ENCODE peak calls at places on chromosomes 1 and 21, in six cellular contexts. A is H9, Y is IMR-90, J is mesenchymal stem cell, G is H1, B is neuronal stem cell. V is an unnamed sample.

GRCh38 chr1:18913065-18913502 is 10.7 kb upstream of the ALDH4A1 start:
- DNase-seq in A (peak), G (peak), J (peak), B (peak), Y (peak), V (peak)

GRCh38 chr1:167344605-167345385 is 124.1 kb downstream of the POU2F1 start:
- DNase-seq in G (no peak), A (no peak), Y (peak), B (no peak), J (peak), V (no peak)

GRCh38 chr1:200038987-200039848 is 11.7 kb downstream of the NR5A2 start:
- DNase-seq in J (peak), Y (no peak), A (peak), B (peak), G (no peak), V (no peak)

GRCh38 chr1:38073926-38074677 is 27.5 kb upstream of the POU3F1 start:
- DNase-seq in B (no peak), J (no peak), A (no peak), G (no peak), Y (no peak), V (no peak)

GRCh38 chr1:77978293-77978968 is 441 bp downstream of the FUBP1 start:
- DNase-seq in Y (peak), J (peak), A (peak), B (peak), G (peak), V (peak)

GRCh38 chr1:92851729-92852128 is 19.9 kb downstream of the RPL5 start:
- DNase-seq in G (no peak), B (no peak), Y (no peak), A (no peak), J (no peak), V (peak)

GRCh38 chr1:55724551-55725325 is 509.6 kb upstream of the USP24 start:
- DNase-seq in B (no peak), J (peak), Y (peak), G (no peak), A (no peak), V (no peak)

GRCh38 chr1:17363771-17364170 is 8.2 kb upstream of the PADI6 start:
- DNase-seq in A (no peak), G (no peak), J (no peak), B (no peak), Y (no peak), V (no peak)

GRCh38 chr21:36790616-36791015 is 91.7 kb downstream of the SIM2 start:
- DNase-seq in J (no peak), A (no peak), B (no peak), Y (peak), G (no peak), V (no peak)

GRCh38 chr1:19062258-19063029 is 106.0 kb upstream of the IFFO2 start:
- DNase-seq in J (no peak), Y (no peak), A (no peak), G (no peak), B (no peak), V (no peak)

GRCh38 chr1:201399352-201400126 is 415 bp upstream of the LAD1 start:
- DNase-seq in A (peak), J (no peak), G (peak), B (no peak), Y (no peak), V (peak)

GRCh38 chr1:201396859-201397464 is 2.2 kb downstream of the LAD1 start:
- DNase-seq in B (no peak), J (no peak), A (no peak), G (no peak), Y (no peak), V (peak)

GRCh38 chr1:201400257-201401230 is 1.4 kb upstream of the LAD1 start:
- DNase-seq in Y (no peak), B (no peak), A (no peak), J (no peak), G (no peak), V (peak)

GRCh38 chr1:201397675-201398074 is 1.4 kb downstream of the LAD1 start:
- DNase-seq in G (no peak), A (no peak), B (no peak), J (no peak), Y (peak), V (peak)

GRCh38 chr1:201399018-201399351 is at the start of gene LAD1:
- DNase-seq in G (no peak), A (no peak), J (no peak), Y (no peak), B (no peak), V (no peak)
- H3K18ac ChIP-seq in G (peak), A (peak), J (no peak), Y (no peak), B (peak), V (peak)

GRCh38 chr21:17494051-17494450 is 18.8 kb upstream of the CXADR start:
- DNase-seq in Y (no peak), J (no peak), B (no peak), G (no peak), A (no peak), V (no peak)
- H4K91ac ChIP-seq in Y (peak), J (no peak), B (no peak), G (no peak), A (no peak), V (no peak)

DNA sequence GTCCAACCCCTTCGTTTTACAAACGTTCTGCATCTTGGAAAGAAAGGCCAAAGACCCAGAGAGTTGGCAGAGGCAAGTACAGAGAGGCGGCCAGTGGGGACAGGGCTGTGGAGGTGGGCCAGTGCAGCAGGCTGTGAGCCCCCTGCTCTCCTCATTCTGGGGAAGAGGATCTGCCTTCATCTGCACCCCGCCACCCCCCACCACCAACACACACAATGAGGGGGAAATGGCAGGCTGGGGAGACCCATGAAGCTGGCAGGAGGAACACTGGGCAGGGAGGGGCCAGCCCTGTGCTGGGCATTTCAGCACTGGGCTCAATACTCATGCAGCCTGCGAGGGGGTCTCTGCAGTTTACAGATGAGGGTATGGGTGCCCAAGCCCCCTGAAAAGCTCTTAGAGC is 14.6 kb downstream of the STMN1 start:
- DNase-seq in G (no peak), B (no peak), J (no peak), A (no peak), Y (no peak), V (no peak)
- H3K18ac ChIP-seq in G (peak), B (peak), J (peak), A (peak), Y (peak), V (peak)

DNA sequence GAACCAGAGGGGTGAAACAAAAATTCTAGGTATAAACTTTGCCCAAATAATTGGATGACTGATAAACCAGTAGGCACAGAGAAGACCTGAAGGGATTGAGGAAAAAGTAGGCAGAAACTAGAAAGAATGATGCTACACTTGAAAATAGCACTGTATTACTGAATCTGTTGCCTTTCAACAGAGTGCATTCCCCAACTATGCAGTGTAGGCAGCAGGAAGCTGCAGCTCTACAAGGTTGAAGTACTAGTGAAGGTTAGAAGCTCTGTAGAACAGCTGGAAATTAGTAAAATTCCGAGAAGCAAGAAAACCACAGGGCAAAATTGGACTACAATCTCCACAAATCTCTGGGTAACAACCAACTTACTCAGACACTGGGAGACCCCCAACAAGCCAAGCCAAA is 27.4 kb downstream of the ZNF644 start:
- DNase-seq in B (no peak), G (no peak), A (no peak), Y (no peak), J (peak), V (no peak)
- H4K91ac ChIP-seq in B (no peak), G (no peak), A (no peak), Y (no peak), J (no peak), V (no peak)

DNA sequence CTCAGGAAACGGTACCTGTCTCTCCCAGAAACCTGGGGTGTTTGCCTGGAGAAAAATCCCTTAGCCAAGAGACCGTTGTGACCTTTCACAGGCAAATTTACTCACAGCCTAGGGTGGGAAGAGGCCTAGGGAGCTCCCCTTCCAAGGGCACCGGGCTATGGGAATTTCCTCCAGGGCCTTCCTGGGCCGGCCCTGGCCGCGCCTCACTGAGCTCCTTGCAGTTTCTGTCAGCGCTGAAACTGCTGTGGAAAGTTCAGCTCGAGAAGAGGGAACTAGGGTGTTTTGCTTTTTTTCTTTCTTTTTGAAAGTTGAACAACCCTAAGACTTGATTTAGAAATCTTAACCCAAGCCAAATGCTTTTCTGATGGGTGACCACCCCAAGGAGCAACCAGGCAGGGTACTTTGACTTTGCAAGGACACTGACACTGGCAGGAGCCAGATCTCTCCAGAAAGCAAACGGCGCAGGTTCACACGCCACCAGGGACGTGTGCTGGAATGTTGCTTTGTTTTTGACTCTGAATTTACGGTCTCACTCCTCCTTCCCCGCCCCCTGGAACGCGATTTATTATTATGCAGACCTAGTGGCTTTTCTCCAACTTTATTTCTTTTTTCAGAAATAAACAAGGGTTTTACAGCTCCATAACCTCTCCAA is 229.6 kb upstream of the JUN start:
- DNase-seq in A (peak), B (peak), J (peak), Y (peak), G (peak), V (no peak)
- H3K18ac ChIP-seq in A (no peak), B (peak), J (peak), Y (peak), G (peak), V (no peak)

GRCh38 chr1:28494737-28495136 is 11.1 kb upstream of the RCC1 start:
- DNase-seq in Y (no peak), G (no peak), A (no peak), J (no peak), B (no peak), V (no peak)

GRCh38 chr1:28501925-28502324 is 3.9 kb upstream of the RCC1 start:
- DNase-seq in A (no peak), J (no peak), G (no peak), B (no peak), Y (no peak), V (no peak)

GRCh38 chr1:28503117-28503516 is 2.7 kb upstream of the RCC1 start:
- DNase-seq in G (no peak), A (no peak), J (no peak), B (no peak), Y (no peak), V (no peak)

DNA sequence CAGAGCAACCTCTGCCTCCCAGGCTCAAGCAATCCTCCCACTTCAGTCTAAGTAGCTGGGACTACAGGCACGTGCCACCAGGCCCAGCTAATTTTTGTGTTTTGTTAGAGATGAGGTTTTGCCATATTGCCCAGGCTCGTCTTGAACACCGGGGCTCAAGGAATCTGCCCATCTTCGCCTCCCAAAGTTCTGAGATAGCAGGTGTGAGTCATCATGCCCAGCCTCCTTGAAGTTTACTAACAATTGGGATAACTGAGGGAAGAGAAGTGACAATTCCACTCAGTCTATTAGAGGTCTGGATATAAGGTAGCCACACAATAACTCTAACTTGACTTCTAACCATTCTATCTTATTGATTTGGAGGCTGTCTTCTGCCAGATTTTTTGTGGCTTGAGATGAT is 6.3 kb upstream of the RCC1 start:
- DNase-seq in B (no peak), J (no peak), A (no peak), G (no peak), Y (no peak), V (no peak)
- H4K91ac ChIP-seq in B (no peak), J (no peak), A (no peak), G (no peak), Y (no peak), V (no peak)

DNA sequence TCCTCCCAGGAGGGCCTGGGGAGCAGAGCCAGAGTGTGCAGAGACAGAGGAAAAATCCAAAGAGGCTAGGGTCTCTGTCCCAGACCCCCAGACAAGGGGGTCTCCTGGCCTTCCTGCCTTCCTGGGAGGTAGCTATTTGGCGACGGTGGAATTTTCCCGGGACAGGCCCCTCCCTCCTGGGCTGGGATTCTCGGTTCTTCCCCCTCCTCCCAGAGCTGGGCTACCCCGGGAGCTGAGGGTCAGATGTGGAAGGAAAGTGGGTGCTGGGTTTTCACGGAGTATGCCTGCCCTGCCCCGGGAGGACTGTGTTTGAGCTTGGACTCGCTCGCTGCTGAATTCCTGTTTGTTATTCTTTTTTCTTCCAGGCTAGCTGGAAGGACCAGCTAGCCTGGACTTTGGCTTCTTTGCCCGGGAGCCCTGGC is 770 bp downstream of the AMPD2 start:
- DNase-seq in Y (peak), J (peak), A (peak), B (no peak), G (no peak), V (peak)
- H3K18ac ChIP-seq in Y (peak), J (peak), A (no peak), B (peak), G (peak), V (peak)

GRCh38 chr1:113928129-113928949 is 785 bp upstream of the HIPK1 start:
- DNase-seq in Y (peak), B (no peak), J (peak), G (no peak), A (no peak), V (no peak)

GRCh38 chr1:113928950-113929749 is at the start of gene HIPK1:
- DNase-seq in G (peak), A (peak), J (peak), Y (peak), B (peak), V (peak)

GRCh38 chr1:113929750-113930498 is 800 bp downstream of the HIPK1 start:
- DNase-seq in G (no peak), Y (peak), A (no peak), B (peak), J (no peak), V (peak)

GRCh38 chr1:113924473-113924872 is 4.7 kb upstream of the HIPK1 start:
- DNase-seq in G (no peak), B (no peak), A (no peak), J (no peak), Y (no peak), V (no peak)
- H4K91ac ChIP-seq in G (no peak), B (no peak), A (no peak), J (no peak), Y (no peak), V (no peak)

GRCh38 chr1:221104596-221104995 is 225.4 kb downstream of the HLX start:
- DNase-seq in J (no peak), G (no peak), A (no peak), B (no peak), Y (no peak), V (no peak)
- H3K18ac ChIP-seq in J (no peak), G (no peak), A (no peak), B (no peak), Y (no peak), V (no peak)

DNA sequence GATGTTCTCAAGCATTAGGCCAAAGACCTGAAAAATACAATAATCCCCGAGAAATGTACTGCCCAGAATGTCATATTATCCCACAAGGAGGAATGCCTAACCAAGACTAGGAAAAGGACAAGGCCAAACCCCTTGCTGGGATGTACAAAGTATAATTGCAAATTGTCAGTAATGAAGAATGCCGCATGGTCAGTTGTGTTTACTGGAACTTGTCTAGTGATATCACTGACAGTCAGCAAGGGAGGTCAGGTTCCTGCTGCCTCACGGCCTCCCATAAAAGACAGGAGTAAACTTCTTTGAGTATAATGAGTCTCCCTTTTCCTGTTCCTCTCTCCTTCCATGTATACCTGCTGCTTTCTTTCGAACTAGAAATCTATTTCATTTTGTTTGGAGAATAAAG is 222.8 kb downstream of the RHOU start:
- DNase-seq in B (no peak), G (no peak), Y (no peak), J (peak), A (no peak), V (peak)
- H4K91ac ChIP-seq in B (no peak), G (no peak), Y (peak), J (no peak), A (no peak), V (peak)

V was measured in trophoblast cell.